ENCODE peak calls at places on chromosomes 7 and 10, in four cellular contexts. One of them, this sample, is unnamed.

GRCh38 chr10:5512881-5513698 is 11.7 kb upstream of the CALML3 start:
- DNase-seq in A549: no peak
- DNase-seq in heart right ventricle: no peak
- DNase-seq in dorsolateral prefrontal cortex: no peak
- DNase-seq in this sample: no peak

GRCh38 chr7:136528329-136528728 is 340.1 kb upstream of the CHRM2 start:
- DNase-seq in A549: peak
- DNase-seq in dorsolateral prefrontal cortex: no peak
- DNase-seq in heart right ventricle: no peak
- DNase-seq in this sample: no peak

GRCh38 chr10:11345224-11346054 is 266.0 kb downstream of the USP6NL start:
- DNase-seq in heart right ventricle: no peak
- DNase-seq in dorsolateral prefrontal cortex: no peak
- DNase-seq in A549: peak
- DNase-seq in this sample: no peak

GRCh38 chr7:101066141-101066857 is 19.0 kb upstream of the TRIM56 start:
- DNase-seq in A549: no peak
- DNase-seq in heart right ventricle: peak
- DNase-seq in dorsolateral prefrontal cortex: no peak
- DNase-seq in this sample: no peak

GRCh38 chr7:70634071-70634470 is 497.9 kb upstream of the GALNT17 start:
- DNase-seq in heart right ventricle: no peak
- DNase-seq in A549: no peak
- DNase-seq in dorsolateral prefrontal cortex: peak
- DNase-seq in this sample: no peak

GRCh38 chr7:4703532-4703931 is 21.4 kb downstream of the FOXK1 start:
- DNase-seq in heart right ventricle: no peak
- DNase-seq in dorsolateral prefrontal cortex: no peak
- DNase-seq in A549: no peak
- DNase-seq in this sample: no peak

GRCh38 chr7:137001041-137001440 is 132.6 kb downstream of the CHRM2 start:
- DNase-seq in heart right ventricle: no peak
- DNase-seq in A549: no peak
- DNase-seq in dorsolateral prefrontal cortex: no peak
- DNase-seq in this sample: no peak

GRCh38 chr10:115432188-115432819 is 339.1 kb downstream of the ATRNL1 start:
- DNase-seq in dorsolateral prefrontal cortex: no peak
- DNase-seq in heart right ventricle: no peak
- DNase-seq in A549: peak
- DNase-seq in this sample: no peak

GRCh38 chr10:79073784-79074432 is 5.1 kb downstream of the ZMIZ1 start:
- DNase-seq in heart right ventricle: no peak
- DNase-seq in dorsolateral prefrontal cortex: no peak
- DNase-seq in A549: no peak
- DNase-seq in this sample: peak

GRCh38 chr10:124640056-124640455 is 104.1 kb downstream of the FAM53B start:
- DNase-seq in dorsolateral prefrontal cortex: no peak
- DNase-seq in heart right ventricle: no peak
- DNase-seq in A549: no peak
- DNase-seq in this sample: no peak

GRCh38 chr7:118855290-118855689 is 630.8 kb downstream of the ANKRD7 start:
- DNase-seq in dorsolateral prefrontal cortex: no peak
- DNase-seq in heart right ventricle: no peak
- DNase-seq in A549: no peak
- DNase-seq in this sample: no peak

GRCh38 chr10:11210211-11210922 is 192.7 kb downstream of the CELF2 start:
- DNase-seq in A549: no peak
- DNase-seq in dorsolateral prefrontal cortex: no peak
- DNase-seq in heart right ventricle: no peak
- DNase-seq in this sample: no peak

GRCh38 chr7:97116308-97116707 is 1.2 kb upstream of the SDHAF3 start:
- DNase-seq in heart right ventricle: peak
- DNase-seq in dorsolateral prefrontal cortex: no peak
- DNase-seq in A549: no peak
- DNase-seq in this sample: no peak

GRCh38 chr7:36723951-36724664 is at the start of gene AOAH:
- DNase-seq in heart right ventricle: peak
- DNase-seq in dorsolateral prefrontal cortex: no peak
- DNase-seq in A549: no peak
- DNase-seq in this sample: no peak

GRCh38 chr7:28180364-28181147 is at the start of gene JAZF1:
- DNase-seq in A549: peak
- DNase-seq in heart right ventricle: peak
- DNase-seq in dorsolateral prefrontal cortex: peak
- DNase-seq in this sample: peak

GRCh38 chr7:1045727-1046063 is 1.3 kb downstream of the GPR146 start:
- DNase-seq in heart right ventricle: no peak
- DNase-seq in A549: no peak
- DNase-seq in dorsolateral prefrontal cortex: no peak
- DNase-seq in this sample: no peak

GRCh38 chr10:130763071-130763470 is 548.5 kb downstream of the TCERG1L start:
- DNase-seq in A549: no peak
- DNase-seq in dorsolateral prefrontal cortex: no peak
- DNase-seq in heart right ventricle: no peak
- DNase-seq in this sample: no peak

GRCh38 chr7:66720571-66720970 is 20.0 kb upstream of the RABGEF1 start:
- DNase-seq in A549: no peak
- DNase-seq in dorsolateral prefrontal cortex: no peak
- DNase-seq in heart right ventricle: no peak
- DNase-seq in this sample: no peak

GRCh38 chr10:18618995-18619394 is 32.4 kb downstream of the NSUN6 start:
- DNase-seq in dorsolateral prefrontal cortex: peak
- DNase-seq in A549: no peak
- DNase-seq in heart right ventricle: peak
- DNase-seq in this sample: no peak

GRCh38 chr7:123769371-123769770 is 20.6 kb upstream of the WASL start:
- DNase-seq in dorsolateral prefrontal cortex: no peak
- DNase-seq in heart right ventricle: peak
- DNase-seq in A549: peak
- DNase-seq in this sample: peak

GRCh38 chr7:108618056-108618455 is 48.4 kb downstream of the DNAJB9 start:
- DNase-seq in A549: no peak
- DNase-seq in dorsolateral prefrontal cortex: no peak
- DNase-seq in heart right ventricle: no peak
- DNase-seq in this sample: no peak

GRCh38 chr10:132339276-132339675 is 7.3 kb downstream of the LRRC27 start:
- DNase-seq in dorsolateral prefrontal cortex: no peak
- DNase-seq in A549: no peak
- DNase-seq in heart right ventricle: no peak
- DNase-seq in this sample: no peak

GRCh38 chr7:411677-412312 is 107.9 kb downstream of the PDGFA start:
- DNase-seq in heart right ventricle: no peak
- DNase-seq in dorsolateral prefrontal cortex: no peak
- DNase-seq in A549: no peak
- DNase-seq in this sample: no peak

GRCh38 chr10:93844979-93845626 is 48.7 kb upstream of the SLC35G1 start:
- DNase-seq in dorsolateral prefrontal cortex: no peak
- DNase-seq in heart right ventricle: no peak
- DNase-seq in A549: no peak
- DNase-seq in this sample: no peak

GRCh38 chr7:36408589-36408988 is 18.9 kb downstream of the ANLN start:
- DNase-seq in A549: no peak
- DNase-seq in dorsolateral prefrontal cortex: no peak
- DNase-seq in heart right ventricle: no peak
- DNase-seq in this sample: no peak

GRCh38 chr10:34145751-34146150 is 669.3 kb downstream of the PARD3 start:
- DNase-seq in heart right ventricle: no peak
- DNase-seq in dorsolateral prefrontal cortex: no peak
- DNase-seq in A549: no peak
- DNase-seq in this sample: no peak

GRCh38 chr10:34908472-34908871 is 93.4 kb upstream of the PARD3 start:
- DNase-seq in A549: no peak
- DNase-seq in heart right ventricle: no peak
- DNase-seq in dorsolateral prefrontal cortex: no peak
- DNase-seq in this sample: no peak

GRCh38 chr7:2516194-2516555 is 3.4 kb upstream of the LFNG start:
- DNase-seq in A549: peak
- DNase-seq in heart right ventricle: no peak
- DNase-seq in dorsolateral prefrontal cortex: no peak
- DNase-seq in this sample: no peak

GRCh38 chr7:121180436-121181063 is 148.2 kb upstream of the WNT16 start:
- DNase-seq in A549: no peak
- DNase-seq in dorsolateral prefrontal cortex: no peak
- DNase-seq in heart right ventricle: no peak
- DNase-seq in this sample: no peak

GRCh38 chr10:129704786-129705525 is 237.9 kb downstream of the MGMT start:
- DNase-seq in dorsolateral prefrontal cortex: no peak
- DNase-seq in A549: no peak
- DNase-seq in heart right ventricle: no peak
- DNase-seq in this sample: no peak

GRCh38 chr10:12975906-12976305 is 25.6 kb downstream of the CCDC3 start:
- DNase-seq in heart right ventricle: no peak
- DNase-seq in A549: no peak
- DNase-seq in dorsolateral prefrontal cortex: no peak
- DNase-seq in this sample: no peak

GRCh38 chr10:100670368-100670767 is 75.0 kb upstream of the PAX2 start:
- DNase-seq in heart right ventricle: no peak
- DNase-seq in A549: no peak
- DNase-seq in dorsolateral prefrontal cortex: no peak
- DNase-seq in this sample: no peak

GRCh38 chr7:25073451-25073850 is 51.6 kb downstream of the CYCS start:
- DNase-seq in heart right ventricle: no peak
- DNase-seq in dorsolateral prefrontal cortex: no peak
- DNase-seq in A549: peak
- DNase-seq in this sample: no peak

GRCh38 chr10:30581779-30582380 is 47.7 kb downstream of the LYZL2 start:
- DNase-seq in A549: peak
- DNase-seq in dorsolateral prefrontal cortex: no peak
- DNase-seq in heart right ventricle: peak
- DNase-seq in this sample: no peak

GRCh38 chr10:34727595-34728033 is 87.5 kb downstream of the PARD3 start:
- DNase-seq in heart right ventricle: no peak
- DNase-seq in A549: no peak
- DNase-seq in dorsolateral prefrontal cortex: no peak
- DNase-seq in this sample: peak

DNA sequence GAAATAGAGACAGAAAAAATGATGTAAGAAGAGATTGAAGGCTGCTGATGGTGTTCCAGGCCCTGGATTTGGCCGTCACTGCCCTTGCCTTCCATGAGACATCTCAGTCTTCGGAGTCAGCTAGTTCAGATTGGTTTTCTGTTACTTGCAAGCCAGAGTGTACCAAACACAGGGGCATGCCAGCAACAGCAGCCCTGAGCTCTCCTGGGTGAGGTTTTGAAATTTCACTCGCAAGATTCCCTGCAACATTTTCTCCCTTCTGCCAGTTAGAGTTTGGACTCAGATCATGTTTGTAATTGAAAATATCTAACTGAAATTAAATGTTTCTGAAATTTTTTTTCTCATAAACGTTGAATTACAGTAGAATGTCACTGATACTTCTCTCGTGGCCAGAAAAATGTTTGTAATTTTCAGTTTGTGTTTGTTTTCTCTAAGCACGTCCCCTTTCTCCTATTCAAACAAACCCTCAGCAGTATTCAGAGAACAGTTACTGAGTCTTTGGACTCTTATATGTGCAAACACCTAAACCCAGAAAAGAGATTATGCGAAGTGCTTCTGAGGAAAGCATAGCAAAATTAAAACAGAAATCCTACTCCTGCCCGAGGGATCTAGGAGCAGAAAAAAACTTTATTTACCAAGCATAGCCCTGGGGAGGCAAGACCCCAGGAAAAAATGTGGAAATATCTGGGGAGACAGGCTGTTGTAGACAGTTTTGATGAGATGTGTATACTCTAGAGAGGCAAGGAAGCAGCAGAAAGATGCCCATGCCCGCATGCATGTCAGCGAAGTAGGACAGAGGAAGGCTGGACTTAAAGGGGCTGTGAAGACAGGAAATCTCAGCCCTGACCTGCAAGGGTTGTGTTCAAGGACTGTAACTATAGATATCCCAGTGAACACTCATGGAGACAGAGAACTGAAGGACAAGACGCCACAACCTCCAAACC is 43.0 kb upstream of the NAMPT start:
- DNase-seq in heart right ventricle: no peak
- DNase-seq in dorsolateral prefrontal cortex: no peak
- DNase-seq in A549: no peak
- DNase-seq in this sample: no peak
- H3K4me3 ChIP-seq in heart right ventricle: no peak
- H3K4me3 ChIP-seq in dorsolateral prefrontal cortex: no peak
- H3K4me3 ChIP-seq in A549: no peak
- H3K4me3 ChIP-seq in this sample: no peak

GRCh38 chr10:119253433-119254174 is 46.2 kb downstream of the GRK5 start:
- DNase-seq in A549: peak
- DNase-seq in heart right ventricle: peak
- DNase-seq in dorsolateral prefrontal cortex: no peak
- DNase-seq in this sample: no peak
- TF ChIP-seq CTCF in A549: no peak
- TF ChIP-seq CTCF in heart right ventricle: no peak
- TF ChIP-seq CTCF in dorsolateral prefrontal cortex: no peak
- TF ChIP-seq CTCF in this sample: no peak

DNA sequence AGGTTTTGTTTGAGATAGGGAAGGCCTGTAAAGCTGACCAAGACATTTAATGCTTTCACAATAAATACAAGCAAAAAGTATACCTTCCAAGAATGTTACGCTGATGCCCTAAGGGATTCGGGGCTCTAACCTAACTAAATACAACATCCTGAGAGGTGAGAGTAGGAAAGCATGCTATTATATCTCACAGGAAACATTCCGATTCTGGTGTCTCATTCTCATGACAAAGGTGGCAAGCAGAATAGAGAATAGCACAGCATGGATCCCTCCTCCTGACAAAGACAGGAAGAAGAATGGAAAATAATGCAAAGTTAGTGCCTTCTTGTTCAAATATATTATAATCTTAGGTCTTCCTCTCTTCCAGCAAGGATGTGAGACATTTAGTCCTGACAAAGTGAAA is 504.3 kb downstream of the TFEC start:
- DNase-seq in A549: no peak
- DNase-seq in heart right ventricle: no peak
- DNase-seq in dorsolateral prefrontal cortex: no peak
- DNase-seq in this sample: no peak
- H3K27ac ChIP-seq in A549: no peak
- H3K27ac ChIP-seq in heart right ventricle: no peak
- H3K27ac ChIP-seq in dorsolateral prefrontal cortex: no peak
- H3K27ac ChIP-seq in this sample: no peak

DNA sequence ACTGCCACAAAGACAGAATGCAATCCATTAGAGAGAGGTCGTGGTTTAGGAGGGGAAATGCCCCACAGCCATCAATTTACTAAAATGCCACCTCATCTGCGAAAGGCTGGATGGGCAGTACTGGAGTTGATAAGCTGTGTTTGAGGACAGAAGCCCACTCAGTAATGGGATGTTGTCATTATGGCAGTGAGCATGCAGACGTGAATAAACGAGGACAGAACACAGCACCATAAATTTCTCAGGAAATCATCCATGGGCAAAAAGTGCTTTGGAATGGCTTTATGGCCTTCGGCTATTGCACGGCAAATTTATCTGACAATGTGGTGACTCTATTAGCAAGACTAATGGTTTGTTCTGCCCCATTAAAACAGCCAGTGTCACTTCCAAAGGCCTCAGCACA is 15.9 kb upstream of the C10orf53 start:
- DNase-seq in heart right ventricle: no peak
- DNase-seq in dorsolateral prefrontal cortex: no peak
- DNase-seq in A549: no peak
- DNase-seq in this sample: no peak
- H3K4me3 ChIP-seq in heart right ventricle: no peak
- H3K4me3 ChIP-seq in dorsolateral prefrontal cortex: no peak
- H3K4me3 ChIP-seq in A549: no peak
- H3K4me3 ChIP-seq in this sample: no peak

GRCh38 chr7:148255333-148255732 is 335.2 kb upstream of the C7orf33 start:
- DNase-seq in heart right ventricle: no peak
- DNase-seq in dorsolateral prefrontal cortex: no peak
- DNase-seq in A549: no peak
- DNase-seq in this sample: no peak
- TF ChIP-seq CTCF in heart right ventricle: no peak
- TF ChIP-seq CTCF in dorsolateral prefrontal cortex: peak
- TF ChIP-seq CTCF in A549: peak
- TF ChIP-seq CTCF in this sample: no peak

This sample was measured in pancreas.